ENCODE peak calls at places on chromosomes 12 and 14, in ten cellular contexts. X is activated CD4-positive, alpha-beta T cell treated with anti-CD3 and anti-CD28 coated beads for 1 hour; H is H9; N is NCI-H510A; Z is skeletal muscle cell; J is amniotic stem cell; M is Calu3; G is NCI-H748 treated with DMSO at 0.1 percent for 48 hours; L is ureter; Q is nephron progenitor cell. V is an unnamed sample.

GRCh38 chr12:8014836-8015235 is 17.7 kb upstream of the FOXJ2 start:
- DNase-seq in X (no peak), H (no peak), N (no peak), Z (no peak), J (no peak), M (no peak), G (no peak), L (no peak), Q (peak), V (no peak)

GRCh38 chr12:111454716-111455447 is 49.2 kb downstream of the SH2B3 start:
- DNase-seq in X (no peak), H (no peak), N (no peak), Z (no peak), J (no peak), M (no peak), G (no peak), L (peak), Q (no peak), V (no peak)

GRCh38 chr14:74275265-74275841 is 27.4 kb downstream of the ABCD4 start:
- DNase-seq in X (no peak), H (no peak), N (no peak), Z (peak), J (no peak), M (peak), G (no peak), L (peak), Q (no peak), V (no peak)

GRCh38 chr14:84144166-84144565 is 1385.8 kb upstream of the FLRT2 start:
- DNase-seq in X (no peak), H (no peak), N (no peak), Z (peak), J (peak), M (no peak), G (no peak), L (no peak), Q (no peak), V (no peak)

GRCh38 chr14:34129927-34130552 is 179.2 kb upstream of the EGLN3 start:
- DNase-seq in X (no peak), H (no peak), N (no peak), Z (no peak), J (no peak), M (no peak), G (no peak), L (no peak), Q (no peak), V (no peak)

GRCh38 chr12:67322580-67322979 is 53.4 kb downstream of the CAND1 start:
- DNase-seq in X (no peak), H (no peak), N (no peak), Z (no peak), J (no peak), M (no peak), G (no peak), L (no peak), Q (no peak), V (no peak)

GRCh38 chr14:37124617-37125016 is 47.8 kb downstream of the SLC25A21 start:
- DNase-seq in X (no peak), H (peak), N (no peak), Z (no peak), J (no peak), M (peak), G (peak), L (no peak), Q (no peak), V (no peak)

GRCh38 chr14:94460631-94461416 is 8.2 kb upstream of the SERPINA11 start:
- DNase-seq in X (no peak), H (peak), N (no peak), Z (no peak), J (no peak), M (no peak), G (no peak), L (no peak), Q (no peak), V (no peak)

GRCh38 chr12:16407332-16407731 is 59.9 kb downstream of the MGST1 start:
- DNase-seq in X (no peak), H (no peak), N (no peak), Z (no peak), J (no peak), M (no peak), G (no peak), L (no peak), Q (no peak), V (no peak)

GRCh38 chr12:87302126-87302732 is 727.0 kb downstream of the C12orf50 start:
- DNase-seq in X (no peak), H (no peak), N (no peak), Z (no peak), J (no peak), M (no peak), G (no peak), L (no peak), Q (no peak), V (no peak)

GRCh38 chr12:42180990-42181611 is 36.4 kb upstream of the GXYLT1 start:
- DNase-seq in X (no peak), H (no peak), N (no peak), Z (peak), J (no peak), M (no peak), G (no peak), L (no peak), Q (no peak), V (no peak)

GRCh38 chr14:100640481-100641273 is 53.5 kb upstream of the BEGAIN start:
- DNase-seq in X (peak), H (no peak), N (peak), Z (peak), J (no peak), M (no peak), G (no peak), L (no peak), Q (no peak), V (no peak)

GRCh38 chr14:35213143-35213788 is 78.9 kb upstream of the PSMA6 start:
- DNase-seq in X (no peak), H (no peak), N (no peak), Z (no peak), J (no peak), M (no peak), G (no peak), L (no peak), Q (no peak), V (no peak)

GRCh38 chr14:94780536-94781404 is 10.9 kb upstream of the GSC start:
- DNase-seq in X (no peak), H (peak), N (no peak), Z (no peak), J (no peak), M (no peak), G (no peak), L (no peak), Q (no peak), V (no peak)

GRCh38 chr12:69553626-69554248 is 31.5 kb upstream of the CCT2 start:
- DNase-seq in X (no peak), H (no peak), N (peak), Z (peak), J (no peak), M (peak), G (peak), L (no peak), Q (no peak), V (no peak)

GRCh38 chr14:102039157-102039556 is 47.7 kb downstream of the HSP90AA1 start:
- DNase-seq in X (no peak), H (no peak), N (no peak), Z (no peak), J (no peak), M (no peak), G (no peak), L (no peak), Q (no peak), V (no peak)

GRCh38 chr14:68188174-68188573 is 368.6 kb downstream of the RAD51B start:
- DNase-seq in X (no peak), H (no peak), N (no peak), Z (no peak), J (no peak), M (no peak), G (no peak), L (no peak), Q (no peak), V (no peak)

GRCh38 chr12:119020377-119021360 is 39.3 kb downstream of the SRRM4 start:
- DNase-seq in X (no peak), H (peak), N (no peak), Z (no peak), J (no peak), M (peak), G (no peak), L (no peak), Q (peak), V (no peak)

GRCh38 chr12:65334534-65334933 is 56.1 kb downstream of the MSRB3 start:
- DNase-seq in X (no peak), H (no peak), N (no peak), Z (no peak), J (no peak), M (no peak), G (no peak), L (no peak), Q (no peak), V (no peak)

GRCh38 chr12:27521066-27521465 is 2.9 kb upstream of the PPFIBP1 start:
- DNase-seq in X (no peak), H (peak), N (no peak), Z (no peak), J (no peak), M (no peak), G (no peak), L (no peak), Q (no peak), V (no peak)

GRCh38 chr12:27571463-27571862 is 47.5 kb downstream of the PPFIBP1 start:
- DNase-seq in X (no peak), H (no peak), N (no peak), Z (peak), J (peak), M (no peak), G (no peak), L (no peak), Q (no peak), V (no peak)

GRCh38 chr14:61599959-61600358 is 95.4 kb upstream of the HIF1A start:
- DNase-seq in X (no peak), H (no peak), N (no peak), Z (no peak), J (no peak), M (no peak), G (no peak), L (no peak), Q (no peak), V (no peak)

GRCh38 chr14:68797180-68797670 is 4.4 kb upstream of the ZFP36L1 start:
- DNase-seq in X (no peak), H (peak), N (no peak), Z (no peak), J (no peak), M (no peak), G (no peak), L (no peak), Q (no peak), V (no peak)

GRCh38 chr14:22337938-22338337 is 251.1 kb downstream of the DAD1 start:
- DNase-seq in X (no peak), H (no peak), N (no peak), Z (no peak), J (no peak), M (no peak), G (no peak), L (no peak), Q (no peak), V (no peak)

GRCh38 chr12:59904874-59905521 is 309.2 kb downstream of the SLC16A7 start:
- DNase-seq in X (no peak), H (no peak), N (no peak), Z (peak), J (peak), M (no peak), G (no peak), L (no peak), Q (no peak), V (no peak)

GRCh38 chr12:2624543-2625266 is 170.1 kb upstream of the FKBP4 start:
- DNase-seq in X (no peak), H (peak), N (no peak), Z (no peak), J (peak), M (no peak), G (no peak), L (peak), Q (peak), V (no peak)

GRCh38 chr12:120787889-120788288 is 62.3 kb downstream of the ACADS start:
- DNase-seq in X (no peak), H (no peak), N (no peak), Z (no peak), J (no peak), M (no peak), G (no peak), L (no peak), Q (no peak), V (no peak)

GRCh38 chr14:66379116-66379515 is 107.1 kb upstream of the CCDC196 start:
- DNase-seq in X (no peak), H (no peak), N (no peak), Z (no peak), J (no peak), M (peak), G (no peak), L (peak), Q (no peak), V (no peak)

GRCh38 chr14:99118046-99118721 is 153.8 kb downstream of the BCL11B start:
- DNase-seq in X (no peak), H (peak), N (no peak), Z (no peak), J (no peak), M (no peak), G (no peak), L (peak), Q (peak), V (no peak)

V was measured in hypothalamus.